ENCODE peak calls at places on chromosome 17, in six cellular contexts. One of them, this sample, is unnamed.

GRCh38 chr17:3814361-3814760 is 13.4 kb upstream of the ITGAE start:
- DNase-seq in DMS153: no peak
- DNase-seq in nephron progenitor cell: no peak
- DNase-seq in NCI-H1092: no peak
- DNase-seq in T-cell: no peak
- DNase-seq in NCI-H1105 treated with DMSO at 0.1 percent for 48 hours: no peak
- DNase-seq in this sample: no peak

GRCh38 chr17:58344047-58344790 is 7.8 kb downstream of the SUPT4H1 start:
- DNase-seq in DMS153: no peak
- DNase-seq in NCI-H1105 treated with DMSO at 0.1 percent for 48 hours: no peak
- DNase-seq in NCI-H1092: no peak
- DNase-seq in T-cell: peak; percentile 81
- DNase-seq in nephron progenitor cell: no peak
- DNase-seq in this sample: peak; percentile 53

GRCh38 chr17:52666264-52666663 is 507.8 kb upstream of the CA10 start:
- DNase-seq in nephron progenitor cell: no peak
- DNase-seq in T-cell: no peak
- DNase-seq in NCI-H1105 treated with DMSO at 0.1 percent for 48 hours: no peak
- DNase-seq in DMS153: no peak
- DNase-seq in NCI-H1092: no peak
- DNase-seq in this sample: no peak

GRCh38 chr17:28086519-28086918 is 44.0 kb downstream of the NLK start:
- DNase-seq in NCI-H1105 treated with DMSO at 0.1 percent for 48 hours: no peak
- DNase-seq in NCI-H1092: no peak
- DNase-seq in nephron progenitor cell: no peak
- DNase-seq in T-cell: no peak
- DNase-seq in DMS153: no peak
- DNase-seq in this sample: no peak

GRCh38 chr17:64097196-64097936 is 32.6 kb downstream of the ERN1 start:
- DNase-seq in nephron progenitor cell: no peak
- DNase-seq in DMS153: no peak
- DNase-seq in NCI-H1092: no peak
- DNase-seq in T-cell: no peak
- DNase-seq in NCI-H1105 treated with DMSO at 0.1 percent for 48 hours: no peak
- DNase-seq in this sample: no peak

GRCh38 chr17:57679906-57680695 is 65.0 kb downstream of the CCDC182 start:
- DNase-seq in T-cell: no peak
- DNase-seq in nephron progenitor cell: no peak
- DNase-seq in NCI-H1105 treated with DMSO at 0.1 percent for 48 hours: no peak
- DNase-seq in NCI-H1092: no peak
- DNase-seq in DMS153: no peak
- DNase-seq in this sample: peak; percentile 29

GRCh38 chr17:47423406-47424295 is 99.9 kb downstream of the EFCAB13 start:
- DNase-seq in T-cell: no peak
- DNase-seq in nephron progenitor cell: peak; percentile 49
- DNase-seq in NCI-H1092: no peak
- DNase-seq in DMS153: no peak
- DNase-seq in NCI-H1105 treated with DMSO at 0.1 percent for 48 hours: peak; percentile 50
- DNase-seq in this sample: peak; percentile 87

GRCh38 chr17:68389041-68389440 is 68.3 kb downstream of the WIPI1 start:
- DNase-seq in NCI-H1105 treated with DMSO at 0.1 percent for 48 hours: no peak
- DNase-seq in NCI-H1092: no peak
- DNase-seq in DMS153: no peak
- DNase-seq in T-cell: no peak
- DNase-seq in nephron progenitor cell: no peak
- DNase-seq in this sample: peak; percentile 48

GRCh38 chr17:78924481-78925151 is 571 bp downstream of the TIMP2 start:
- DNase-seq in NCI-H1092: no peak
- DNase-seq in T-cell: no peak
- DNase-seq in NCI-H1105 treated with DMSO at 0.1 percent for 48 hours: no peak
- DNase-seq in nephron progenitor cell: peak; percentile 56
- DNase-seq in DMS153: no peak
- DNase-seq in this sample: peak; percentile 90

GRCh38 chr17:77566151-77566550 is 392.4 kb upstream of the TNRC6C start:
- DNase-seq in NCI-H1105 treated with DMSO at 0.1 percent for 48 hours: no peak
- DNase-seq in T-cell: no peak
- DNase-seq in NCI-H1092: no peak
- DNase-seq in nephron progenitor cell: no peak
- DNase-seq in DMS153: no peak
- DNase-seq in this sample: peak; percentile 22

GRCh38 chr17:77140878-77141767 is at the start of gene SEC14L1:
- DNase-seq in T-cell: peak; percentile 9
- DNase-seq in DMS153: no peak
- DNase-seq in NCI-H1092: no peak
- DNase-seq in nephron progenitor cell: peak; percentile 61
- DNase-seq in NCI-H1105 treated with DMSO at 0.1 percent for 48 hours: peak; percentile 22
- DNase-seq in this sample: peak; percentile 93

GRCh38 chr17:31320791-31321190 is 631 bp downstream of the EVI2A start:
- DNase-seq in nephron progenitor cell: no peak
- DNase-seq in NCI-H1105 treated with DMSO at 0.1 percent for 48 hours: peak; percentile 13
- DNase-seq in NCI-H1092: no peak
- DNase-seq in DMS153: no peak
- DNase-seq in T-cell: no peak
- DNase-seq in this sample: no peak

GRCh38 chr17:77451271-77451893 is 310.6 kb downstream of the SEC14L1 start:
- DNase-seq in NCI-H1105 treated with DMSO at 0.1 percent for 48 hours: peak; percentile 54
- DNase-seq in nephron progenitor cell: peak; percentile 90
- DNase-seq in T-cell: peak; percentile 61
- DNase-seq in NCI-H1092: peak; percentile 76
- DNase-seq in DMS153: no peak
- DNase-seq in this sample: peak; percentile 98

GRCh38 chr17:68489919-68490318 is 22.3 kb upstream of the PRKAR1A start:
- DNase-seq in DMS153: no peak
- DNase-seq in NCI-H1092: no peak
- DNase-seq in NCI-H1105 treated with DMSO at 0.1 percent for 48 hours: no peak
- DNase-seq in nephron progenitor cell: no peak
- DNase-seq in T-cell: no peak
- DNase-seq in this sample: no peak

GRCh38 chr17:60639019-60639330 is 38.7 kb upstream of the BCAS3 start:
- DNase-seq in nephron progenitor cell: no peak
- DNase-seq in T-cell: no peak
- DNase-seq in NCI-H1092: no peak
- DNase-seq in DMS153: no peak
- DNase-seq in NCI-H1105 treated with DMSO at 0.1 percent for 48 hours: no peak
- DNase-seq in this sample: no peak

GRCh38 chr17:8841844-8842243 is 25.6 kb downstream of the PIK3R6 start:
- DNase-seq in nephron progenitor cell: no peak
- DNase-seq in DMS153: no peak
- DNase-seq in NCI-H1105 treated with DMSO at 0.1 percent for 48 hours: no peak
- DNase-seq in NCI-H1092: no peak
- DNase-seq in T-cell: no peak
- DNase-seq in this sample: peak; percentile 25

GRCh38 chr17:17938388-17939107 is 33.7 kb downstream of the TOM1L2 start:
- DNase-seq in NCI-H1092: no peak
- DNase-seq in T-cell: no peak
- DNase-seq in DMS153: no peak
- DNase-seq in nephron progenitor cell: no peak
- DNase-seq in NCI-H1105 treated with DMSO at 0.1 percent for 48 hours: no peak
- DNase-seq in this sample: no peak

GRCh38 chr17:1820518-1821252 is 9.0 kb downstream of the SMYD4 start:
- DNase-seq in DMS153: no peak
- DNase-seq in T-cell: no peak
- DNase-seq in nephron progenitor cell: no peak
- DNase-seq in NCI-H1092: no peak
- DNase-seq in NCI-H1105 treated with DMSO at 0.1 percent for 48 hours: no peak
- DNase-seq in this sample: no peak

GRCh38 chr17:68175416-68175815 is 72.4 kb upstream of the AMZ2 start:
- DNase-seq in nephron progenitor cell: no peak
- DNase-seq in T-cell: no peak
- DNase-seq in NCI-H1092: no peak
- DNase-seq in DMS153: no peak
- DNase-seq in NCI-H1105 treated with DMSO at 0.1 percent for 48 hours: no peak
- DNase-seq in this sample: no peak

GRCh38 chr17:8955560-8955959 is 9.9 kb downstream of the PIK3R5 start:
- DNase-seq in NCI-H1105 treated with DMSO at 0.1 percent for 48 hours: no peak
- DNase-seq in NCI-H1092: no peak
- DNase-seq in nephron progenitor cell: no peak
- DNase-seq in T-cell: no peak
- DNase-seq in DMS153: no peak
- DNase-seq in this sample: no peak

GRCh38 chr17:69609495-69610315 is 195.2 kb downstream of the MAP2K6 start:
- DNase-seq in DMS153: no peak
- DNase-seq in nephron progenitor cell: peak; percentile 8
- DNase-seq in T-cell: no peak
- DNase-seq in NCI-H1105 treated with DMSO at 0.1 percent for 48 hours: peak; percentile 12
- DNase-seq in NCI-H1092: no peak
- DNase-seq in this sample: peak; percentile 74

GRCh38 chr17:34071891-34072420 is 183.1 kb upstream of the CCL2 start:
- DNase-seq in NCI-H1105 treated with DMSO at 0.1 percent for 48 hours: no peak
- DNase-seq in DMS153: no peak
- DNase-seq in NCI-H1092: no peak
- DNase-seq in nephron progenitor cell: no peak
- DNase-seq in T-cell: no peak
- DNase-seq in this sample: no peak

GRCh38 chr17:40062347-40063033 is at the start of gene THRA:
- DNase-seq in NCI-H1092: peak; percentile 38
- DNase-seq in NCI-H1105 treated with DMSO at 0.1 percent for 48 hours: peak; percentile 31
- DNase-seq in T-cell: peak; percentile 69
- DNase-seq in DMS153: no peak
- DNase-seq in nephron progenitor cell: peak; percentile 80
- DNase-seq in this sample: peak; percentile 89

GRCh38 chr17:38324141-38324540 is 19.6 kb downstream of the GPR179 start:
- DNase-seq in NCI-H1105 treated with DMSO at 0.1 percent for 48 hours: no peak
- DNase-seq in T-cell: no peak
- DNase-seq in DMS153: no peak
- DNase-seq in NCI-H1092: no peak
- DNase-seq in nephron progenitor cell: no peak
- DNase-seq in this sample: peak; percentile 47

GRCh38 chr17:68704897-68705296 is 103.7 kb upstream of the FAM20A start:
- DNase-seq in NCI-H1105 treated with DMSO at 0.1 percent for 48 hours: no peak
- DNase-seq in nephron progenitor cell: no peak
- DNase-seq in T-cell: no peak
- DNase-seq in NCI-H1092: no peak
- DNase-seq in DMS153: no peak
- DNase-seq in this sample: no peak

GRCh38 chr17:35449371-35449931 is 885 bp upstream of the SLFN13 start:
- DNase-seq in nephron progenitor cell: peak; percentile 40
- DNase-seq in DMS153: no peak
- DNase-seq in T-cell: peak; percentile 20
- DNase-seq in NCI-H1105 treated with DMSO at 0.1 percent for 48 hours: no peak
- DNase-seq in NCI-H1092: no peak
- DNase-seq in this sample: peak; percentile 61

GRCh38 chr17:47791025-47791424 is 30.6 kb downstream of the OSBPL7 start:
- DNase-seq in DMS153: no peak
- DNase-seq in NCI-H1105 treated with DMSO at 0.1 percent for 48 hours: no peak
- DNase-seq in NCI-H1092: no peak
- DNase-seq in nephron progenitor cell: no peak
- DNase-seq in T-cell: no peak
- DNase-seq in this sample: peak; percentile 36

GRCh38 chr17:35132099-35132498 is 10.0 kb downstream of the NLE1 start:
- DNase-seq in NCI-H1105 treated with DMSO at 0.1 percent for 48 hours: no peak
- DNase-seq in DMS153: no peak
- DNase-seq in nephron progenitor cell: no peak
- DNase-seq in T-cell: no peak
- DNase-seq in NCI-H1092: no peak
- DNase-seq in this sample: no peak

GRCh38 chr17:52297230-52298010 is 138.9 kb upstream of the CA10 start:
- DNase-seq in NCI-H1105 treated with DMSO at 0.1 percent for 48 hours: no peak
- DNase-seq in NCI-H1092: no peak
- DNase-seq in nephron progenitor cell: no peak
- DNase-seq in T-cell: no peak
- DNase-seq in DMS153: no peak
- DNase-seq in this sample: no peak

GRCh38 chr17:79109584-79109983 is 35.0 kb downstream of the ENGASE start:
- DNase-seq in nephron progenitor cell: no peak
- DNase-seq in DMS153: no peak
- DNase-seq in T-cell: no peak
- DNase-seq in NCI-H1092: no peak
- DNase-seq in NCI-H1105 treated with DMSO at 0.1 percent for 48 hours: no peak
- DNase-seq in this sample: peak; percentile 85

GRCh38 chr17:4986403-4986802 is 1.1 kb downstream of the CAMTA2 start:
- DNase-seq in nephron progenitor cell: no peak
- DNase-seq in NCI-H1105 treated with DMSO at 0.1 percent for 48 hours: no peak
- DNase-seq in NCI-H1092: no peak
- DNase-seq in DMS153: no peak
- DNase-seq in T-cell: no peak
- DNase-seq in this sample: no peak

GRCh38 chr17:28949185-28950016 is 1.9 kb downstream of the PHF12 start:
- DNase-seq in DMS153: peak; percentile 16
- DNase-seq in T-cell: peak; percentile 30
- DNase-seq in NCI-H1105 treated with DMSO at 0.1 percent for 48 hours: peak; percentile 39
- DNase-seq in nephron progenitor cell: peak; percentile 61
- DNase-seq in NCI-H1092: no peak
- DNase-seq in this sample: peak; percentile 91

GRCh38 chr17:17141860-17142552 is 64.1 kb downstream of the PLD6 start:
- DNase-seq in T-cell: peak; percentile 44
- DNase-seq in nephron progenitor cell: peak; percentile 70
- DNase-seq in NCI-H1092: no peak
- DNase-seq in DMS153: no peak
- DNase-seq in NCI-H1105 treated with DMSO at 0.1 percent for 48 hours: no peak
- DNase-seq in this sample: peak; percentile 90

GRCh38 chr17:50527155-50527762 is 5.3 kb upstream of the EPN3 start:
- DNase-seq in T-cell: no peak
- DNase-seq in nephron progenitor cell: no peak
- DNase-seq in DMS153: no peak
- DNase-seq in NCI-H1105 treated with DMSO at 0.1 percent for 48 hours: no peak
- DNase-seq in NCI-H1092: no peak
- DNase-seq in this sample: no peak